ENCODE peak calls at places on chromosomes 1 and 21, in nine cellular contexts. G is H54; J is activated T-cell treated with anti-CD3 and anti-CD28 coated beads, Interleukin-2, amount 50 U/mL, for 72 hours; O is NCI-H1105; U is T-helper 1 cell; A is cardiac muscle cell; N is substantia nigra; L is stimulated activated CD8-positive, alpha-beta memory T cell treated with anti-CD3 and anti-CD28 coated beads, Interleukin-7, amount 100 ng/mL, for 24 hours; R is Caki2. T is an unnamed sample.

GRCh38 chr1:43879414-43879813 is 54.2 kb upstream of the ARTN start:
- DNase-seq in G (peak), J (no peak), O (no peak), U (no peak), A (no peak), N (no peak), L (no peak), R (peak), T (no peak)

GRCh38 chr1:201463071-201463552 is 5.9 kb downstream of the PHLDA3 start:
- DNase-seq in G (no peak), J (no peak), O (no peak), U (no peak), A (peak), N (peak), L (no peak), R (peak), T (no peak)

GRCh38 chr1:216778763-216779162 is 55.5 kb upstream of the ESRRG start:
- DNase-seq in G (no peak), J (no peak), O (no peak), U (no peak), A (no peak), N (no peak), L (no peak), R (no peak), T (no peak)

GRCh38 chr21:33896691-33897090 is 18.9 kb downstream of the ATP5PO start:
- DNase-seq in G (no peak), J (no peak), O (no peak), U (no peak), A (no peak), N (no peak), L (no peak), R (no peak), T (no peak)

GRCh38 chr1:87528754-87529517 is 200.3 kb downstream of the LMO4 start:
- DNase-seq in G (no peak), J (no peak), O (no peak), U (peak), A (no peak), N (no peak), L (no peak), R (no peak), T (no peak)

GRCh38 chr1:76426606-76427005 is 352.1 kb downstream of the ST6GALNAC3 start:
- DNase-seq in G (no peak), J (no peak), O (no peak), U (no peak), A (no peak), N (no peak), L (no peak), R (no peak), T (no peak)

GRCh38 chr1:115828101-115829022 is 12.6 kb downstream of the NHLH2 start:
- DNase-seq in G (no peak), J (peak), O (peak), U (no peak), A (peak), N (no peak), L (no peak), R (no peak), T (peak)

GRCh38 chr1:179151908-179152682 is 70.2 kb downstream of the TOR3A start:
- DNase-seq in G (no peak), J (no peak), O (no peak), U (no peak), A (no peak), N (no peak), L (no peak), R (peak), T (no peak)

GRCh38 chr21:34802180-34802899 is 133.5 kb downstream of the CLIC6 start:
- DNase-seq in G (no peak), J (no peak), O (no peak), U (no peak), A (no peak), N (no peak), L (no peak), R (no peak), T (no peak)

GRCh38 chr1:14300991-14301703 is 297.3 kb upstream of the KAZN start:
- DNase-seq in G (no peak), J (no peak), O (no peak), U (no peak), A (no peak), N (no peak), L (no peak), R (no peak), T (no peak)

GRCh38 chr1:53341961-53342707 is 14.3 kb upstream of the LRP8 start:
- DNase-seq in G (no peak), J (no peak), O (no peak), U (no peak), A (no peak), N (no peak), L (no peak), R (no peak), T (no peak)

GRCh38 chr1:178650950-178651461 is 74.0 kb upstream of the RALGPS2 start:
- DNase-seq in G (no peak), J (no peak), O (no peak), U (no peak), A (no peak), N (no peak), L (no peak), R (no peak), T (no peak)

GRCh38 chr1:214043167-214043566 is 55.4 kb downstream of the PROX1 start:
- DNase-seq in G (no peak), J (no peak), O (no peak), U (no peak), A (no peak), N (no peak), L (no peak), R (no peak), T (no peak)

GRCh38 chr1:228544021-228544850 is 57.1 kb downstream of the RNF187 start:
- DNase-seq in G (no peak), J (no peak), O (no peak), U (no peak), A (no peak), N (no peak), L (no peak), R (no peak), T (no peak)

GRCh38 chr1:32538887-32539583 is at the start of gene ZBTB8A:
- DNase-seq in G (peak), J (peak), O (peak), U (no peak), A (peak), N (no peak), L (no peak), R (peak), T (peak)

GRCh38 chr1:204991342-204991844 is 51.6 kb upstream of the CNTN2 start:
- DNase-seq in G (no peak), J (no peak), O (no peak), U (no peak), A (no peak), N (no peak), L (no peak), R (no peak), T (no peak)

GRCh38 chr1:32650157-32650751 is at the start of gene ZBTB8OS:
- DNase-seq in G (peak), J (peak), O (peak), U (peak), A (peak), N (peak), L (peak), R (peak), T (peak)

GRCh38 chr1:97069312-97069711 is 347.7 kb downstream of the PTBP2 start:
- DNase-seq in G (no peak), J (no peak), O (no peak), U (no peak), A (no peak), N (no peak), L (no peak), R (no peak), T (no peak)

GRCh38 chr1:32332290-32333079 is 3.5 kb downstream of the MARCKSL1 start:
- DNase-seq in G (no peak), J (no peak), O (no peak), U (no peak), A (peak), N (peak), L (no peak), R (no peak), T (no peak)

GRCh38 chr1:172818841-172819527 is 160.1 kb downstream of the FASLG start:
- DNase-seq in G (no peak), J (peak), O (no peak), U (no peak), A (no peak), N (no peak), L (peak), R (no peak), T (peak)

GRCh38 chr1:190001187-190001586 is 476.5 kb downstream of the BRINP3 start:
- DNase-seq in G (no peak), J (no peak), O (no peak), U (no peak), A (no peak), N (no peak), L (no peak), R (peak), T (no peak)

GRCh38 chr1:200323856-200324400 is 85.9 kb downstream of the ZNF281 start:
- DNase-seq in G (no peak), J (no peak), O (no peak), U (no peak), A (no peak), N (no peak), L (no peak), R (no peak), T (no peak)

GRCh38 chr1:219120625-219121544 is 52.8 kb upstream of the LYPLAL1 start:
- DNase-seq in G (no peak), J (no peak), O (no peak), U (no peak), A (no peak), N (no peak), L (no peak), R (no peak), T (no peak)

GRCh38 chr1:109617291-109617801 is 2.1 kb downstream of the GNAT2 start:
- DNase-seq in G (peak), J (no peak), O (no peak), U (no peak), A (no peak), N (no peak), L (no peak), R (peak), T (no peak)

GRCh38 chr1:30123036-30123535 is 600.3 kb downstream of the MATN1 start:
- DNase-seq in G (no peak), J (no peak), O (no peak), U (no peak), A (no peak), N (no peak), L (no peak), R (no peak), T (no peak)

GRCh38 chr1:100130552-100131077 is 2.1 kb downstream of the SASS6 start:
- DNase-seq in G (no peak), J (no peak), O (no peak), U (no peak), A (no peak), N (no peak), L (no peak), R (no peak), T (no peak)

GRCh38 chr1:205591522-205592351 is 40.1 kb downstream of the ELK4 start:
- DNase-seq in G (peak), J (peak), O (peak), U (peak), A (peak), N (peak), L (peak), R (peak), T (peak)

GRCh38 chr21:29298348-29299045 is at the start of gene BACH1:
- DNase-seq in G (peak), J (peak), O (peak), U (peak), A (peak), N (peak), L (peak), R (peak), T (peak)

GRCh38 chr1:152533327-152533938 is 19.2 kb downstream of the CRCT1 start:
- DNase-seq in G (peak), J (peak), O (no peak), U (no peak), A (no peak), N (no peak), L (peak), R (peak), T (peak)

GRCh38 chr21:34147835-34148804 is 74.7 kb downstream of the MRPS6 start:
- DNase-seq in G (no peak), J (no peak), O (no peak), U (no peak), A (no peak), N (no peak), L (no peak), R (no peak), T (no peak)

GRCh38 chr1:41102208-41102607 is 80.7 kb upstream of the SLFNL1 start:
- DNase-seq in G (peak), J (no peak), O (peak), U (no peak), A (no peak), N (no peak), L (no peak), R (peak), T (no peak)

GRCh38 chr1:11682287-11682771 is 1.4 kb upstream of the MAD2L2 start:
- DNase-seq in G (no peak), J (no peak), O (no peak), U (no peak), A (no peak), N (no peak), L (no peak), R (no peak), T (no peak)

GRCh38 chr21:43778469-43779335 is 2.6 kb upstream of the CSTB start:
- DNase-seq in G (peak), J (peak), O (no peak), U (no peak), A (no peak), N (no peak), L (no peak), R (peak), T (peak)

GRCh38 chr1:89887270-89887669 is 66.4 kb downstream of the LRRC8D start:
- DNase-seq in G (no peak), J (no peak), O (no peak), U (no peak), A (no peak), N (no peak), L (no peak), R (peak), T (no peak)